ENCODE peak calls at places on chromosome 22, in nine cellular contexts. One of them, this sample, is unnamed.

GRCh38 chr22:20205964-20206708 is 55.3 kb upstream of the CCDC188 start:
- DNase-seq in KBM-7: peak; percentile 84
- DNase-seq in stimulated activated CD4-positive, alpha-beta T cell treated with anti-CD3 and anti-CD28 coated beads, Interleukin-2, amount 100 ng/mL, for 48 hours: peak; percentile 53
- DNase-seq in PC-9: peak; percentile 49
- DNase-seq in cardiac fibroblast: peak; percentile 72
- DNase-seq in stimulated activated CD8-positive, alpha-beta memory T cell treated with anti-CD3 and anti-CD28 coated beads, Interleukin-15, amount 100 ng/mL, for 4 hours: peak; percentile 43
- DNase-seq in left ventricle myocardium inferior: peak; percentile 67
- DNase-seq in GM23248: peak; percentile 82
- DNase-seq in K562: peak; percentile 95
- DNase-seq in this sample: no peak

GRCh38 chr22:30234786-30235470 is 11.6 kb downstream of the LIF start:
- DNase-seq in KBM-7: no peak
- DNase-seq in stimulated activated CD4-positive, alpha-beta T cell treated with anti-CD3 and anti-CD28 coated beads, Interleukin-2, amount 100 ng/mL, for 48 hours: no peak
- DNase-seq in PC-9: no peak
- DNase-seq in cardiac fibroblast: no peak
- DNase-seq in stimulated activated CD8-positive, alpha-beta memory T cell treated with anti-CD3 and anti-CD28 coated beads, Interleukin-15, amount 100 ng/mL, for 4 hours: no peak
- DNase-seq in left ventricle myocardium inferior: no peak
- DNase-seq in GM23248: no peak
- DNase-seq in K562: no peak
- DNase-seq in this sample: no peak

GRCh38 chr22:29904020-29904419 is 21.0 kb downstream of the MTMR3 start:
- DNase-seq in KBM-7: no peak
- DNase-seq in stimulated activated CD4-positive, alpha-beta T cell treated with anti-CD3 and anti-CD28 coated beads, Interleukin-2, amount 100 ng/mL, for 48 hours: no peak
- DNase-seq in PC-9: no peak
- DNase-seq in cardiac fibroblast: no peak
- DNase-seq in stimulated activated CD8-positive, alpha-beta memory T cell treated with anti-CD3 and anti-CD28 coated beads, Interleukin-15, amount 100 ng/mL, for 4 hours: no peak
- DNase-seq in left ventricle myocardium inferior: no peak
- DNase-seq in GM23248: no peak
- DNase-seq in K562: no peak
- DNase-seq in this sample: no peak

GRCh38 chr22:39171623-39172264 is 19.3 kb upstream of the CBX7 start:
- DNase-seq in KBM-7: no peak
- DNase-seq in stimulated activated CD4-positive, alpha-beta T cell treated with anti-CD3 and anti-CD28 coated beads, Interleukin-2, amount 100 ng/mL, for 48 hours: no peak
- DNase-seq in PC-9: no peak
- DNase-seq in cardiac fibroblast: no peak
- DNase-seq in stimulated activated CD8-positive, alpha-beta memory T cell treated with anti-CD3 and anti-CD28 coated beads, Interleukin-15, amount 100 ng/mL, for 4 hours: no peak
- DNase-seq in left ventricle myocardium inferior: no peak
- DNase-seq in GM23248: no peak
- DNase-seq in K562: no peak
- DNase-seq in this sample: no peak

GRCh38 chr22:42313804-42314581 is 43.5 kb upstream of the TCF20 start:
- DNase-seq in KBM-7: peak; percentile 66
- DNase-seq in stimulated activated CD4-positive, alpha-beta T cell treated with anti-CD3 and anti-CD28 coated beads, Interleukin-2, amount 100 ng/mL, for 48 hours: no peak
- DNase-seq in PC-9: peak; percentile 85
- DNase-seq in cardiac fibroblast: peak; percentile 28
- DNase-seq in stimulated activated CD8-positive, alpha-beta memory T cell treated with anti-CD3 and anti-CD28 coated beads, Interleukin-15, amount 100 ng/mL, for 4 hours: no peak
- DNase-seq in left ventricle myocardium inferior: peak; percentile 45
- DNase-seq in GM23248: no peak
- DNase-seq in K562: peak; percentile 46
- DNase-seq in this sample: peak; percentile 90

GRCh38 chr22:26709617-26710390 is 52.4 kb downstream of the MIAT start:
- DNase-seq in KBM-7: no peak
- DNase-seq in stimulated activated CD4-positive, alpha-beta T cell treated with anti-CD3 and anti-CD28 coated beads, Interleukin-2, amount 100 ng/mL, for 48 hours: no peak
- DNase-seq in PC-9: no peak
- DNase-seq in cardiac fibroblast: peak; percentile 80
- DNase-seq in stimulated activated CD8-positive, alpha-beta memory T cell treated with anti-CD3 and anti-CD28 coated beads, Interleukin-15, amount 100 ng/mL, for 4 hours: no peak
- DNase-seq in left ventricle myocardium inferior: no peak
- DNase-seq in GM23248: peak; percentile 87
- DNase-seq in K562: no peak
- DNase-seq in this sample: no peak

GRCh38 chr22:42202669-42203068 is 67.8 kb downstream of the TCF20 start:
- DNase-seq in KBM-7: no peak
- DNase-seq in stimulated activated CD4-positive, alpha-beta T cell treated with anti-CD3 and anti-CD28 coated beads, Interleukin-2, amount 100 ng/mL, for 48 hours: peak; percentile 35
- DNase-seq in PC-9: no peak
- DNase-seq in cardiac fibroblast: peak; percentile 27
- DNase-seq in stimulated activated CD8-positive, alpha-beta memory T cell treated with anti-CD3 and anti-CD28 coated beads, Interleukin-15, amount 100 ng/mL, for 4 hours: peak; percentile 26
- DNase-seq in left ventricle myocardium inferior: no peak
- DNase-seq in GM23248: no peak
- DNase-seq in K562: no peak
- DNase-seq in this sample: no peak

GRCh38 chr22:17451251-17451765 is 82.0 kb downstream of the CECR2 start:
- DNase-seq in KBM-7: no peak
- DNase-seq in stimulated activated CD4-positive, alpha-beta T cell treated with anti-CD3 and anti-CD28 coated beads, Interleukin-2, amount 100 ng/mL, for 48 hours: no peak
- DNase-seq in PC-9: no peak
- DNase-seq in cardiac fibroblast: no peak
- DNase-seq in stimulated activated CD8-positive, alpha-beta memory T cell treated with anti-CD3 and anti-CD28 coated beads, Interleukin-15, amount 100 ng/mL, for 4 hours: no peak
- DNase-seq in left ventricle myocardium inferior: no peak
- DNase-seq in GM23248: no peak
- DNase-seq in K562: no peak
- DNase-seq in this sample: no peak

GRCh38 chr22:49694462-49695260 is 133.0 kb downstream of the BRD1 start:
- DNase-seq in KBM-7: no peak
- DNase-seq in stimulated activated CD4-positive, alpha-beta T cell treated with anti-CD3 and anti-CD28 coated beads, Interleukin-2, amount 100 ng/mL, for 48 hours: no peak
- DNase-seq in PC-9: no peak
- DNase-seq in cardiac fibroblast: no peak
- DNase-seq in stimulated activated CD8-positive, alpha-beta memory T cell treated with anti-CD3 and anti-CD28 coated beads, Interleukin-15, amount 100 ng/mL, for 4 hours: no peak
- DNase-seq in left ventricle myocardium inferior: no peak
- DNase-seq in GM23248: no peak
- DNase-seq in K562: no peak
- DNase-seq in this sample: no peak

GRCh38 chr22:29782061-29782845 is 15.1 kb downstream of the UQCR10 start:
- DNase-seq in KBM-7: no peak
- DNase-seq in stimulated activated CD4-positive, alpha-beta T cell treated with anti-CD3 and anti-CD28 coated beads, Interleukin-2, amount 100 ng/mL, for 48 hours: no peak
- DNase-seq in PC-9: peak; percentile 44
- DNase-seq in cardiac fibroblast: peak; percentile 43
- DNase-seq in stimulated activated CD8-positive, alpha-beta memory T cell treated with anti-CD3 and anti-CD28 coated beads, Interleukin-15, amount 100 ng/mL, for 4 hours: no peak
- DNase-seq in left ventricle myocardium inferior: peak; percentile 72
- DNase-seq in GM23248: peak; percentile 51
- DNase-seq in K562: no peak
- DNase-seq in this sample: no peak

GRCh38 chr22:25722223-25723015 is 19.6 kb upstream of the MYO18B start:
- DNase-seq in KBM-7: no peak
- DNase-seq in stimulated activated CD4-positive, alpha-beta T cell treated with anti-CD3 and anti-CD28 coated beads, Interleukin-2, amount 100 ng/mL, for 48 hours: no peak
- DNase-seq in PC-9: no peak
- DNase-seq in cardiac fibroblast: peak; percentile 6
- DNase-seq in stimulated activated CD8-positive, alpha-beta memory T cell treated with anti-CD3 and anti-CD28 coated beads, Interleukin-15, amount 100 ng/mL, for 4 hours: no peak
- DNase-seq in left ventricle myocardium inferior: no peak
- DNase-seq in GM23248: peak; percentile 14
- DNase-seq in K562: no peak
- DNase-seq in this sample: no peak

GRCh38 chr22:43144949-43145348 is 1.8 kb upstream of the MCAT start:
- DNase-seq in KBM-7: no peak
- DNase-seq in stimulated activated CD4-positive, alpha-beta T cell treated with anti-CD3 and anti-CD28 coated beads, Interleukin-2, amount 100 ng/mL, for 48 hours: no peak
- DNase-seq in PC-9: no peak
- DNase-seq in cardiac fibroblast: no peak
- DNase-seq in stimulated activated CD8-positive, alpha-beta memory T cell treated with anti-CD3 and anti-CD28 coated beads, Interleukin-15, amount 100 ng/mL, for 4 hours: no peak
- DNase-seq in left ventricle myocardium inferior: no peak
- DNase-seq in GM23248: no peak
- DNase-seq in K562: no peak
- DNase-seq in this sample: no peak

GRCh38 chr22:38313384-38313955 is 3.8 kb downstream of the CSNK1E start:
- DNase-seq in KBM-7: no peak
- DNase-seq in stimulated activated CD4-positive, alpha-beta T cell treated with anti-CD3 and anti-CD28 coated beads, Interleukin-2, amount 100 ng/mL, for 48 hours: no peak
- DNase-seq in PC-9: peak; percentile 48
- DNase-seq in cardiac fibroblast: peak; percentile 96
- DNase-seq in stimulated activated CD8-positive, alpha-beta memory T cell treated with anti-CD3 and anti-CD28 coated beads, Interleukin-15, amount 100 ng/mL, for 4 hours: no peak
- DNase-seq in left ventricle myocardium inferior: peak; percentile 78
- DNase-seq in GM23248: peak; percentile 84
- DNase-seq in K562: no peak
- DNase-seq in this sample: no peak

GRCh38 chr22:41305646-41306045 is 4.3 kb downstream of the ZC3H7B start:
- DNase-seq in KBM-7: no peak
- DNase-seq in stimulated activated CD4-positive, alpha-beta T cell treated with anti-CD3 and anti-CD28 coated beads, Interleukin-2, amount 100 ng/mL, for 48 hours: no peak
- DNase-seq in PC-9: no peak
- DNase-seq in cardiac fibroblast: peak; percentile 74
- DNase-seq in stimulated activated CD8-positive, alpha-beta memory T cell treated with anti-CD3 and anti-CD28 coated beads, Interleukin-15, amount 100 ng/mL, for 4 hours: no peak
- DNase-seq in left ventricle myocardium inferior: no peak
- DNase-seq in GM23248: peak; percentile 95
- DNase-seq in K562: no peak
- DNase-seq in this sample: peak; percentile 57

GRCh38 chr22:26463688-26464087 is 19.9 kb downstream of the HPS4 start:
- DNase-seq in KBM-7: no peak
- DNase-seq in stimulated activated CD4-positive, alpha-beta T cell treated with anti-CD3 and anti-CD28 coated beads, Interleukin-2, amount 100 ng/mL, for 48 hours: no peak
- DNase-seq in PC-9: no peak
- DNase-seq in cardiac fibroblast: no peak
- DNase-seq in stimulated activated CD8-positive, alpha-beta memory T cell treated with anti-CD3 and anti-CD28 coated beads, Interleukin-15, amount 100 ng/mL, for 4 hours: no peak
- DNase-seq in left ventricle myocardium inferior: no peak
- DNase-seq in GM23248: no peak
- DNase-seq in K562: no peak
- DNase-seq in this sample: no peak

GRCh38 chr22:24170632-24171031 is 10.7 kb upstream of the SUSD2 start:
- DNase-seq in KBM-7: no peak
- DNase-seq in stimulated activated CD4-positive, alpha-beta T cell treated with anti-CD3 and anti-CD28 coated beads, Interleukin-2, amount 100 ng/mL, for 48 hours: no peak
- DNase-seq in PC-9: no peak
- DNase-seq in cardiac fibroblast: no peak
- DNase-seq in stimulated activated CD8-positive, alpha-beta memory T cell treated with anti-CD3 and anti-CD28 coated beads, Interleukin-15, amount 100 ng/mL, for 4 hours: no peak
- DNase-seq in left ventricle myocardium inferior: no peak
- DNase-seq in GM23248: no peak
- DNase-seq in K562: no peak
- DNase-seq in this sample: no peak

GRCh38 chr22:48319321-48320047 is 1508.2 kb downstream of the BRD1 start:
- DNase-seq in KBM-7: no peak
- DNase-seq in stimulated activated CD4-positive, alpha-beta T cell treated with anti-CD3 and anti-CD28 coated beads, Interleukin-2, amount 100 ng/mL, for 48 hours: no peak
- DNase-seq in PC-9: no peak
- DNase-seq in cardiac fibroblast: no peak
- DNase-seq in stimulated activated CD8-positive, alpha-beta memory T cell treated with anti-CD3 and anti-CD28 coated beads, Interleukin-15, amount 100 ng/mL, for 4 hours: no peak
- DNase-seq in left ventricle myocardium inferior: no peak
- DNase-seq in GM23248: no peak
- DNase-seq in K562: no peak
- DNase-seq in this sample: no peak

GRCh38 chr22:21650823-21651520 is 8.9 kb downstream of the SDF2L1 start:
- DNase-seq in KBM-7: no peak
- DNase-seq in stimulated activated CD4-positive, alpha-beta T cell treated with anti-CD3 and anti-CD28 coated beads, Interleukin-2, amount 100 ng/mL, for 48 hours: no peak
- DNase-seq in PC-9: no peak
- DNase-seq in cardiac fibroblast: no peak
- DNase-seq in stimulated activated CD8-positive, alpha-beta memory T cell treated with anti-CD3 and anti-CD28 coated beads, Interleukin-15, amount 100 ng/mL, for 4 hours: no peak
- DNase-seq in left ventricle myocardium inferior: no peak
- DNase-seq in GM23248: peak; percentile 19
- DNase-seq in K562: peak; percentile 63
- DNase-seq in this sample: no peak

GRCh38 chr22:23054531-23055257 is 15.6 kb upstream of the GNAZ start:
- DNase-seq in KBM-7: no peak
- DNase-seq in stimulated activated CD4-positive, alpha-beta T cell treated with anti-CD3 and anti-CD28 coated beads, Interleukin-2, amount 100 ng/mL, for 48 hours: no peak
- DNase-seq in PC-9: no peak
- DNase-seq in cardiac fibroblast: no peak
- DNase-seq in stimulated activated CD8-positive, alpha-beta memory T cell treated with anti-CD3 and anti-CD28 coated beads, Interleukin-15, amount 100 ng/mL, for 4 hours: no peak
- DNase-seq in left ventricle myocardium inferior: no peak
- DNase-seq in GM23248: no peak
- DNase-seq in K562: no peak
- DNase-seq in this sample: no peak

GRCh38 chr22:39207141-39208012 is 37.4 kb downstream of the PDGFB start:
- DNase-seq in KBM-7: no peak
- DNase-seq in stimulated activated CD4-positive, alpha-beta T cell treated with anti-CD3 and anti-CD28 coated beads, Interleukin-2, amount 100 ng/mL, for 48 hours: no peak
- DNase-seq in PC-9: peak; percentile 88
- DNase-seq in cardiac fibroblast: peak; percentile 65
- DNase-seq in stimulated activated CD8-positive, alpha-beta memory T cell treated with anti-CD3 and anti-CD28 coated beads, Interleukin-15, amount 100 ng/mL, for 4 hours: no peak
- DNase-seq in left ventricle myocardium inferior: no peak
- DNase-seq in GM23248: no peak
- DNase-seq in K562: peak; percentile 2
- DNase-seq in this sample: no peak

GRCh38 chr22:49966716-49967332 is 6.3 kb downstream of the PIM3 start:
- DNase-seq in KBM-7: peak; percentile 27
- DNase-seq in stimulated activated CD4-positive, alpha-beta T cell treated with anti-CD3 and anti-CD28 coated beads, Interleukin-2, amount 100 ng/mL, for 48 hours: no peak
- DNase-seq in PC-9: no peak
- DNase-seq in cardiac fibroblast: no peak
- DNase-seq in stimulated activated CD8-positive, alpha-beta memory T cell treated with anti-CD3 and anti-CD28 coated beads, Interleukin-15, amount 100 ng/mL, for 4 hours: no peak
- DNase-seq in left ventricle myocardium inferior: peak; percentile 34
- DNase-seq in GM23248: no peak
- DNase-seq in K562: no peak
- DNase-seq in this sample: peak; percentile 31

GRCh38 chr22:22681221-22681739 is 36.9 kb downstream of the GGTLC2 start:
- DNase-seq in KBM-7: no peak
- DNase-seq in stimulated activated CD4-positive, alpha-beta T cell treated with anti-CD3 and anti-CD28 coated beads, Interleukin-2, amount 100 ng/mL, for 48 hours: no peak
- DNase-seq in PC-9: no peak
- DNase-seq in cardiac fibroblast: no peak
- DNase-seq in stimulated activated CD8-positive, alpha-beta memory T cell treated with anti-CD3 and anti-CD28 coated beads, Interleukin-15, amount 100 ng/mL, for 4 hours: no peak
- DNase-seq in left ventricle myocardium inferior: no peak
- DNase-seq in GM23248: peak; percentile 51
- DNase-seq in K562: no peak
- DNase-seq in this sample: no peak

GRCh38 chr22:36409911-36410756 is 22.4 kb upstream of the MYH9 start:
- DNase-seq in KBM-7: no peak
- DNase-seq in stimulated activated CD4-positive, alpha-beta T cell treated with anti-CD3 and anti-CD28 coated beads, Interleukin-2, amount 100 ng/mL, for 48 hours: peak; percentile 46
- DNase-seq in PC-9: peak; percentile 99
- DNase-seq in cardiac fibroblast: no peak
- DNase-seq in stimulated activated CD8-positive, alpha-beta memory T cell treated with anti-CD3 and anti-CD28 coated beads, Interleukin-15, amount 100 ng/mL, for 4 hours: no peak
- DNase-seq in left ventricle myocardium inferior: peak; percentile 75
- DNase-seq in GM23248: no peak
- DNase-seq in K562: peak; percentile 51
- DNase-seq in this sample: no peak

This sample was measured in BE2C.